ENCODE peak calls at places on chromosomes 2 and 18, in eight cellular contexts. One of them, this sample, is unnamed.

GRCh38 chr2:227164745-227165350 is 424 bp downstream of the COL4A3 start:
- DNase-seq in bronchial epithelial cell: no peak
- DNase-seq in Peyer's patch: peak
- DNase-seq in SIG-M5: no peak
- DNase-seq in DMS 273 treated with DMSO at 0.1 percent for 48 hours: no peak
- DNase-seq in Right ventricle myocardium inferior: no peak
- DNase-seq in AG04450: no peak
- DNase-seq in stimulated activated CD4-positive, alpha-beta T cell treated with anti-CD3 and anti-CD28 coated beads, Interleukin-4, amount 100 ng/mL, for 1 hour: no peak
- DNase-seq in this sample: no peak

GRCh38 chr2:29326926-29327325 is 211.7 kb downstream of the CLIP4 start:
- DNase-seq in bronchial epithelial cell: no peak
- DNase-seq in Peyer's patch: no peak
- DNase-seq in SIG-M5: no peak
- DNase-seq in DMS 273 treated with DMSO at 0.1 percent for 48 hours: no peak
- DNase-seq in Right ventricle myocardium inferior: no peak
- DNase-seq in AG04450: no peak
- DNase-seq in stimulated activated CD4-positive, alpha-beta T cell treated with anti-CD3 and anti-CD28 coated beads, Interleukin-4, amount 100 ng/mL, for 1 hour: no peak
- DNase-seq in this sample: no peak

GRCh38 chr2:167353605-167354280 is 465.5 kb downstream of the XIRP2 start:
- DNase-seq in bronchial epithelial cell: peak
- DNase-seq in Peyer's patch: no peak
- DNase-seq in SIG-M5: no peak
- DNase-seq in DMS 273 treated with DMSO at 0.1 percent for 48 hours: no peak
- DNase-seq in Right ventricle myocardium inferior: no peak
- DNase-seq in AG04450: no peak
- DNase-seq in stimulated activated CD4-positive, alpha-beta T cell treated with anti-CD3 and anti-CD28 coated beads, Interleukin-4, amount 100 ng/mL, for 1 hour: no peak
- DNase-seq in this sample: no peak

GRCh38 chr18:3305354-3305762 is 43.4 kb downstream of the MYL12B start:
- DNase-seq in bronchial epithelial cell: peak
- DNase-seq in Peyer's patch: peak
- DNase-seq in SIG-M5: peak
- DNase-seq in DMS 273 treated with DMSO at 0.1 percent for 48 hours: no peak
- DNase-seq in Right ventricle myocardium inferior: no peak
- DNase-seq in AG04450: peak
- DNase-seq in stimulated activated CD4-positive, alpha-beta T cell treated with anti-CD3 and anti-CD28 coated beads, Interleukin-4, amount 100 ng/mL, for 1 hour: peak
- DNase-seq in this sample: peak

GRCh38 chr2:57093020-57093419 is 909.2 kb downstream of the CCDC85A start:
- DNase-seq in bronchial epithelial cell: no peak
- DNase-seq in Peyer's patch: no peak
- DNase-seq in SIG-M5: no peak
- DNase-seq in DMS 273 treated with DMSO at 0.1 percent for 48 hours: no peak
- DNase-seq in Right ventricle myocardium inferior: no peak
- DNase-seq in AG04450: no peak
- DNase-seq in stimulated activated CD4-positive, alpha-beta T cell treated with anti-CD3 and anti-CD28 coated beads, Interleukin-4, amount 100 ng/mL, for 1 hour: no peak
- DNase-seq in this sample: no peak

GRCh38 chr2:144143294-144144092 is 376.4 kb downstream of the ZEB2 start:
- DNase-seq in bronchial epithelial cell: no peak
- DNase-seq in Peyer's patch: no peak
- DNase-seq in SIG-M5: no peak
- DNase-seq in DMS 273 treated with DMSO at 0.1 percent for 48 hours: no peak
- DNase-seq in Right ventricle myocardium inferior: no peak
- DNase-seq in AG04450: no peak
- DNase-seq in stimulated activated CD4-positive, alpha-beta T cell treated with anti-CD3 and anti-CD28 coated beads, Interleukin-4, amount 100 ng/mL, for 1 hour: no peak
- DNase-seq in this sample: no peak

GRCh38 chr18:35624140-35624539 is 42.6 kb downstream of the GALNT1 start:
- DNase-seq in bronchial epithelial cell: no peak
- DNase-seq in Peyer's patch: no peak
- DNase-seq in SIG-M5: no peak
- DNase-seq in DMS 273 treated with DMSO at 0.1 percent for 48 hours: no peak
- DNase-seq in Right ventricle myocardium inferior: no peak
- DNase-seq in AG04450: no peak
- DNase-seq in stimulated activated CD4-positive, alpha-beta T cell treated with anti-CD3 and anti-CD28 coated beads, Interleukin-4, amount 100 ng/mL, for 1 hour: no peak
- DNase-seq in this sample: no peak

GRCh38 chr2:171410101-171410500 is 23.7 kb downstream of the METTL8 start:
- DNase-seq in bronchial epithelial cell: peak
- DNase-seq in Peyer's patch: no peak
- DNase-seq in SIG-M5: no peak
- DNase-seq in DMS 273 treated with DMSO at 0.1 percent for 48 hours: no peak
- DNase-seq in Right ventricle myocardium inferior: no peak
- DNase-seq in AG04450: no peak
- DNase-seq in stimulated activated CD4-positive, alpha-beta T cell treated with anti-CD3 and anti-CD28 coated beads, Interleukin-4, amount 100 ng/mL, for 1 hour: no peak
- DNase-seq in this sample: no peak

GRCh38 chr2:12169060-12169406 is 422.6 kb downstream of the LPIN1 start:
- DNase-seq in bronchial epithelial cell: peak
- DNase-seq in Peyer's patch: no peak
- DNase-seq in SIG-M5: no peak
- DNase-seq in DMS 273 treated with DMSO at 0.1 percent for 48 hours: no peak
- DNase-seq in Right ventricle myocardium inferior: no peak
- DNase-seq in AG04450: no peak
- DNase-seq in stimulated activated CD4-positive, alpha-beta T cell treated with anti-CD3 and anti-CD28 coated beads, Interleukin-4, amount 100 ng/mL, for 1 hour: no peak
- DNase-seq in this sample: no peak

GRCh38 chr2:196293751-196294486 is 122.5 kb upstream of the STK17B start:
- DNase-seq in bronchial epithelial cell: peak
- DNase-seq in Peyer's patch: no peak
- DNase-seq in SIG-M5: no peak
- DNase-seq in DMS 273 treated with DMSO at 0.1 percent for 48 hours: no peak
- DNase-seq in Right ventricle myocardium inferior: no peak
- DNase-seq in AG04450: peak
- DNase-seq in stimulated activated CD4-positive, alpha-beta T cell treated with anti-CD3 and anti-CD28 coated beads, Interleukin-4, amount 100 ng/mL, for 1 hour: no peak
- DNase-seq in this sample: no peak

GRCh38 chr2:67255933-67256615 is 141.1 kb upstream of the ETAA1 start:
- DNase-seq in bronchial epithelial cell: peak
- DNase-seq in Peyer's patch: no peak
- DNase-seq in SIG-M5: no peak
- DNase-seq in DMS 273 treated with DMSO at 0.1 percent for 48 hours: no peak
- DNase-seq in Right ventricle myocardium inferior: no peak
- DNase-seq in AG04450: peak
- DNase-seq in stimulated activated CD4-positive, alpha-beta T cell treated with anti-CD3 and anti-CD28 coated beads, Interleukin-4, amount 100 ng/mL, for 1 hour: no peak
- DNase-seq in this sample: no peak

GRCh38 chr2:111705711-111706323 is 178.2 kb downstream of the ANAPC1 start:
- DNase-seq in bronchial epithelial cell: peak
- DNase-seq in Peyer's patch: peak
- DNase-seq in SIG-M5: peak
- DNase-seq in DMS 273 treated with DMSO at 0.1 percent for 48 hours: no peak
- DNase-seq in Right ventricle myocardium inferior: no peak
- DNase-seq in AG04450: peak
- DNase-seq in stimulated activated CD4-positive, alpha-beta T cell treated with anti-CD3 and anti-CD28 coated beads, Interleukin-4, amount 100 ng/mL, for 1 hour: peak
- DNase-seq in this sample: peak

GRCh38 chr2:105239924-105240323 is 1.6 kb upstream of the GPR45 start:
- DNase-seq in bronchial epithelial cell: no peak
- DNase-seq in Peyer's patch: no peak
- DNase-seq in SIG-M5: no peak
- DNase-seq in DMS 273 treated with DMSO at 0.1 percent for 48 hours: no peak
- DNase-seq in Right ventricle myocardium inferior: no peak
- DNase-seq in AG04450: peak
- DNase-seq in stimulated activated CD4-positive, alpha-beta T cell treated with anti-CD3 and anti-CD28 coated beads, Interleukin-4, amount 100 ng/mL, for 1 hour: no peak
- DNase-seq in this sample: no peak

GRCh38 chr2:240437861-240438809 is 2.7 kb downstream of the GPC1 start:
- DNase-seq in bronchial epithelial cell: peak
- DNase-seq in Peyer's patch: peak
- DNase-seq in SIG-M5: no peak
- DNase-seq in DMS 273 treated with DMSO at 0.1 percent for 48 hours: no peak
- DNase-seq in Right ventricle myocardium inferior: peak
- DNase-seq in AG04450: no peak
- DNase-seq in stimulated activated CD4-positive, alpha-beta T cell treated with anti-CD3 and anti-CD28 coated beads, Interleukin-4, amount 100 ng/mL, for 1 hour: peak
- DNase-seq in this sample: peak

GRCh38 chr2:41722668-41723369 is 325.0 kb upstream of the PKDCC start:
- DNase-seq in bronchial epithelial cell: peak
- DNase-seq in Peyer's patch: no peak
- DNase-seq in SIG-M5: no peak
- DNase-seq in DMS 273 treated with DMSO at 0.1 percent for 48 hours: no peak
- DNase-seq in Right ventricle myocardium inferior: peak
- DNase-seq in AG04450: no peak
- DNase-seq in stimulated activated CD4-positive, alpha-beta T cell treated with anti-CD3 and anti-CD28 coated beads, Interleukin-4, amount 100 ng/mL, for 1 hour: no peak
- DNase-seq in this sample: no peak

GRCh38 chr18:955379-956066 is 50.9 kb downstream of the ADCYAP1 start:
- DNase-seq in bronchial epithelial cell: no peak
- DNase-seq in Peyer's patch: no peak
- DNase-seq in SIG-M5: no peak
- DNase-seq in DMS 273 treated with DMSO at 0.1 percent for 48 hours: no peak
- DNase-seq in Right ventricle myocardium inferior: no peak
- DNase-seq in AG04450: no peak
- DNase-seq in stimulated activated CD4-positive, alpha-beta T cell treated with anti-CD3 and anti-CD28 coated beads, Interleukin-4, amount 100 ng/mL, for 1 hour: no peak
- DNase-seq in this sample: no peak

GRCh38 chr18:35513181-35513932 is 15.6 kb upstream of the INO80C start:
- DNase-seq in bronchial epithelial cell: peak
- DNase-seq in Peyer's patch: no peak
- DNase-seq in SIG-M5: no peak
- DNase-seq in DMS 273 treated with DMSO at 0.1 percent for 48 hours: no peak
- DNase-seq in Right ventricle myocardium inferior: no peak
- DNase-seq in AG04450: no peak
- DNase-seq in stimulated activated CD4-positive, alpha-beta T cell treated with anti-CD3 and anti-CD28 coated beads, Interleukin-4, amount 100 ng/mL, for 1 hour: no peak
- DNase-seq in this sample: no peak

GRCh38 chr2:86068098-86069047 is 37.3 kb downstream of the POLR1A start:
- DNase-seq in bronchial epithelial cell: no peak
- DNase-seq in Peyer's patch: peak
- DNase-seq in SIG-M5: no peak
- DNase-seq in DMS 273 treated with DMSO at 0.1 percent for 48 hours: no peak
- DNase-seq in Right ventricle myocardium inferior: no peak
- DNase-seq in AG04450: no peak
- DNase-seq in stimulated activated CD4-positive, alpha-beta T cell treated with anti-CD3 and anti-CD28 coated beads, Interleukin-4, amount 100 ng/mL, for 1 hour: peak
- DNase-seq in this sample: peak

GRCh38 chr18:67733094-67733493 is 216.6 kb upstream of the DSEL start:
- DNase-seq in bronchial epithelial cell: peak
- DNase-seq in Peyer's patch: no peak
- DNase-seq in SIG-M5: no peak
- DNase-seq in DMS 273 treated with DMSO at 0.1 percent for 48 hours: no peak
- DNase-seq in Right ventricle myocardium inferior: no peak
- DNase-seq in AG04450: no peak
- DNase-seq in stimulated activated CD4-positive, alpha-beta T cell treated with anti-CD3 and anti-CD28 coated beads, Interleukin-4, amount 100 ng/mL, for 1 hour: no peak
- DNase-seq in this sample: no peak

GRCh38 chr18:4672152-4672551 is 217.0 kb upstream of the DLGAP1 start:
- DNase-seq in bronchial epithelial cell: no peak
- DNase-seq in Peyer's patch: no peak
- DNase-seq in SIG-M5: no peak
- DNase-seq in DMS 273 treated with DMSO at 0.1 percent for 48 hours: no peak
- DNase-seq in Right ventricle myocardium inferior: no peak
- DNase-seq in AG04450: no peak
- DNase-seq in stimulated activated CD4-positive, alpha-beta T cell treated with anti-CD3 and anti-CD28 coated beads, Interleukin-4, amount 100 ng/mL, for 1 hour: no peak
- DNase-seq in this sample: no peak

GRCh38 chr2:157793053-157793612 is 83.0 kb downstream of the ACVR1 start:
- DNase-seq in bronchial epithelial cell: no peak
- DNase-seq in Peyer's patch: no peak
- DNase-seq in SIG-M5: no peak
- DNase-seq in DMS 273 treated with DMSO at 0.1 percent for 48 hours: no peak
- DNase-seq in Right ventricle myocardium inferior: no peak
- DNase-seq in AG04450: no peak
- DNase-seq in stimulated activated CD4-positive, alpha-beta T cell treated with anti-CD3 and anti-CD28 coated beads, Interleukin-4, amount 100 ng/mL, for 1 hour: no peak
- DNase-seq in this sample: no peak

GRCh38 chr2:188622898-188623297 is 331.2 kb downstream of the GULP1 start:
- DNase-seq in bronchial epithelial cell: no peak
- DNase-seq in Peyer's patch: no peak
- DNase-seq in SIG-M5: no peak
- DNase-seq in DMS 273 treated with DMSO at 0.1 percent for 48 hours: no peak
- DNase-seq in Right ventricle myocardium inferior: no peak
- DNase-seq in AG04450: no peak
- DNase-seq in stimulated activated CD4-positive, alpha-beta T cell treated with anti-CD3 and anti-CD28 coated beads, Interleukin-4, amount 100 ng/mL, for 1 hour: no peak
- DNase-seq in this sample: no peak

GRCh38 chr2:135882415-135882814 is 6.2 kb upstream of the MCM6 start:
- DNase-seq in bronchial epithelial cell: no peak
- DNase-seq in Peyer's patch: no peak
- DNase-seq in SIG-M5: no peak
- DNase-seq in DMS 273 treated with DMSO at 0.1 percent for 48 hours: no peak
- DNase-seq in Right ventricle myocardium inferior: no peak
- DNase-seq in AG04450: no peak
- DNase-seq in stimulated activated CD4-positive, alpha-beta T cell treated with anti-CD3 and anti-CD28 coated beads, Interleukin-4, amount 100 ng/mL, for 1 hour: no peak
- DNase-seq in this sample: no peak

GRCh38 chr2:211035548-211036185 is 479.3 kb downstream of the CPS1 start:
- DNase-seq in bronchial epithelial cell: peak
- DNase-seq in Peyer's patch: no peak
- DNase-seq in SIG-M5: no peak
- DNase-seq in DMS 273 treated with DMSO at 0.1 percent for 48 hours: no peak
- DNase-seq in Right ventricle myocardium inferior: no peak
- DNase-seq in AG04450: no peak
- DNase-seq in stimulated activated CD4-positive, alpha-beta T cell treated with anti-CD3 and anti-CD28 coated beads, Interleukin-4, amount 100 ng/mL, for 1 hour: no peak
- DNase-seq in this sample: no peak

GRCh38 chr2:55986700-55987440 is 63.3 kb upstream of the EFEMP1 start:
- DNase-seq in bronchial epithelial cell: no peak
- DNase-seq in Peyer's patch: no peak
- DNase-seq in SIG-M5: no peak
- DNase-seq in DMS 273 treated with DMSO at 0.1 percent for 48 hours: no peak
- DNase-seq in Right ventricle myocardium inferior: no peak
- DNase-seq in AG04450: no peak
- DNase-seq in stimulated activated CD4-positive, alpha-beta T cell treated with anti-CD3 and anti-CD28 coated beads, Interleukin-4, amount 100 ng/mL, for 1 hour: no peak
- DNase-seq in this sample: no peak

GRCh38 chr2:161172901-161173540 is 12.8 kb downstream of the TANK start:
- DNase-seq in bronchial epithelial cell: no peak
- DNase-seq in Peyer's patch: no peak
- DNase-seq in SIG-M5: no peak
- DNase-seq in DMS 273 treated with DMSO at 0.1 percent for 48 hours: no peak
- DNase-seq in Right ventricle myocardium inferior: no peak
- DNase-seq in AG04450: no peak
- DNase-seq in stimulated activated CD4-positive, alpha-beta T cell treated with anti-CD3 and anti-CD28 coated beads, Interleukin-4, amount 100 ng/mL, for 1 hour: no peak
- DNase-seq in this sample: no peak

GRCh38 chr2:209383212-209383611 is 40.6 kb upstream of the MAP2 start:
- DNase-seq in bronchial epithelial cell: peak
- DNase-seq in Peyer's patch: no peak
- DNase-seq in SIG-M5: no peak
- DNase-seq in DMS 273 treated with DMSO at 0.1 percent for 48 hours: no peak
- DNase-seq in Right ventricle myocardium inferior: no peak
- DNase-seq in AG04450: peak
- DNase-seq in stimulated activated CD4-positive, alpha-beta T cell treated with anti-CD3 and anti-CD28 coated beads, Interleukin-4, amount 100 ng/mL, for 1 hour: no peak
- DNase-seq in this sample: no peak

GRCh38 chr2:37566517-37566961 is 104.9 kb downstream of the CDC42EP3 start:
- DNase-seq in bronchial epithelial cell: no peak
- DNase-seq in Peyer's patch: no peak
- DNase-seq in SIG-M5: no peak
- DNase-seq in DMS 273 treated with DMSO at 0.1 percent for 48 hours: no peak
- DNase-seq in Right ventricle myocardium inferior: no peak
- DNase-seq in AG04450: no peak
- DNase-seq in stimulated activated CD4-positive, alpha-beta T cell treated with anti-CD3 and anti-CD28 coated beads, Interleukin-4, amount 100 ng/mL, for 1 hour: no peak
- DNase-seq in this sample: no peak

GRCh38 chr2:187349328-187349944 is 98.6 kb downstream of the CALCRL start:
- DNase-seq in bronchial epithelial cell: peak
- DNase-seq in Peyer's patch: no peak
- DNase-seq in SIG-M5: peak
- DNase-seq in DMS 273 treated with DMSO at 0.1 percent for 48 hours: no peak
- DNase-seq in Right ventricle myocardium inferior: no peak
- DNase-seq in AG04450: no peak
- DNase-seq in stimulated activated CD4-positive, alpha-beta T cell treated with anti-CD3 and anti-CD28 coated beads, Interleukin-4, amount 100 ng/mL, for 1 hour: no peak
- DNase-seq in this sample: no peak

GRCh38 chr2:32039447-32040219 is at the start of gene DPY30:
- DNase-seq in bronchial epithelial cell: peak
- DNase-seq in Peyer's patch: peak
- DNase-seq in SIG-M5: peak
- DNase-seq in DMS 273 treated with DMSO at 0.1 percent for 48 hours: peak
- DNase-seq in Right ventricle myocardium inferior: peak
- DNase-seq in AG04450: peak
- DNase-seq in stimulated activated CD4-positive, alpha-beta T cell treated with anti-CD3 and anti-CD28 coated beads, Interleukin-4, amount 100 ng/mL, for 1 hour: peak
- DNase-seq in this sample: peak

GRCh38 chr2:69482471-69482870 is 45.2 kb upstream of the NFU1 start:
- DNase-seq in bronchial epithelial cell: no peak
- DNase-seq in Peyer's patch: no peak
- DNase-seq in SIG-M5: no peak
- DNase-seq in DMS 273 treated with DMSO at 0.1 percent for 48 hours: no peak
- DNase-seq in Right ventricle myocardium inferior: no peak
- DNase-seq in AG04450: no peak
- DNase-seq in stimulated activated CD4-positive, alpha-beta T cell treated with anti-CD3 and anti-CD28 coated beads, Interleukin-4, amount 100 ng/mL, for 1 hour: no peak
- DNase-seq in this sample: no peak

GRCh38 chr2:96158554-96158940 is 13.3 kb upstream of the DUSP2 start:
- DNase-seq in bronchial epithelial cell: no peak
- DNase-seq in Peyer's patch: no peak
- DNase-seq in SIG-M5: no peak
- DNase-seq in DMS 273 treated with DMSO at 0.1 percent for 48 hours: no peak
- DNase-seq in Right ventricle myocardium inferior: no peak
- DNase-seq in AG04450: no peak
- DNase-seq in stimulated activated CD4-positive, alpha-beta T cell treated with anti-CD3 and anti-CD28 coated beads, Interleukin-4, amount 100 ng/mL, for 1 hour: no peak
- DNase-seq in this sample: no peak

GRCh38 chr18:44624052-44624451 is 56.6 kb upstream of the SETBP1 start:
- DNase-seq in bronchial epithelial cell: no peak
- DNase-seq in Peyer's patch: no peak
- DNase-seq in SIG-M5: no peak
- DNase-seq in DMS 273 treated with DMSO at 0.1 percent for 48 hours: no peak
- DNase-seq in Right ventricle myocardium inferior: no peak
- DNase-seq in AG04450: no peak
- DNase-seq in stimulated activated CD4-positive, alpha-beta T cell treated with anti-CD3 and anti-CD28 coated beads, Interleukin-4, amount 100 ng/mL, for 1 hour: no peak
- DNase-seq in this sample: no peak

GRCh38 chr18:34350778-34351177 is 126.1 kb upstream of the NOL4 start:
- DNase-seq in bronchial epithelial cell: no peak
- DNase-seq in Peyer's patch: no peak
- DNase-seq in SIG-M5: no peak
- DNase-seq in DMS 273 treated with DMSO at 0.1 percent for 48 hours: no peak
- DNase-seq in Right ventricle myocardium inferior: no peak
- DNase-seq in AG04450: no peak
- DNase-seq in stimulated activated CD4-positive, alpha-beta T cell treated with anti-CD3 and anti-CD28 coated beads, Interleukin-4, amount 100 ng/mL, for 1 hour: no peak
- DNase-seq in this sample: no peak